ENCODE peak calls at places on chromosomes 13 and 19, in four cellular contexts. U, E, L and N are unnamed samples.

GRCh38 chr13:39047560-39047959 is 9.3 kb downstream of the NHLRC3 start:
- DNase-seq in L (no peak), U (no peak), E (peak; percentile 27), N (peak; percentile 33)

GRCh38 chr13:33197551-33197971 is 88.0 kb downstream of the STARD13 start:
- DNase-seq in E (no peak), L (no peak), U (no peak), N (no peak)

GRCh38 chr13:42720116-42720857 is 61.1 kb upstream of the FAM216B start:
- DNase-seq in U (peak; percentile 66), L (peak; percentile 7), E (no peak), N (no peak)

GRCh38 chr13:48504606-48505369 is 28.1 kb downstream of the RCBTB2 start:
- DNase-seq in E (no peak), U (no peak), L (no peak), N (no peak)

GRCh38 chr13:81929988-81930387 is 1589.1 kb upstream of the SPRY2 start:
- DNase-seq in L (peak; percentile 14), U (no peak), E (no peak), N (no peak)

GRCh38 chr13:48539550-48539949 is 6.7 kb upstream of the RCBTB2 start:
- DNase-seq in U (no peak), E (no peak), L (no peak), N (no peak)

GRCh38 chr13:44193731-44194130 is 179.9 kb upstream of the SERP2 start:
- DNase-seq in E (no peak), U (no peak), L (no peak), N (no peak)

GRCh38 chr13:87169337-87169736 is 501.8 kb upstream of the SLITRK5 start:
- DNase-seq in U (no peak), L (no peak), E (no peak), N (no peak)

GRCh38 chr13:58583961-58584360 is 952.4 kb downstream of the PCDH17 start:
- DNase-seq in L (no peak), E (no peak), U (no peak), N (no peak)

GRCh38 chr13:59043016-59043415 is 1120.7 kb downstream of the DIAPH3 start:
- DNase-seq in E (no peak), L (no peak), U (no peak), N (no peak)

GRCh38 chr19:42965204-42965603 is 28.2 kb upstream of the PSG7 start:
- DNase-seq in U (peak; percentile 4), L (no peak), E (no peak), N (no peak)

GRCh38 chr13:110985570-110985969 is 70.7 kb upstream of the ANKRD10 start:
- DNase-seq in U (no peak), L (no peak), E (no peak), N (no peak)

GRCh38 chr19:18605196-18605545 is 1.4 kb downstream of the CRLF1 start:
- DNase-seq in L (no peak), E (no peak), U (no peak), N (no peak)

GRCh38 chr19:33403221-33403972 is 29.9 kb downstream of the CEBPG start:
- DNase-seq in E (peak; percentile 29), L (peak; percentile 98), U (no peak), N (no peak)

GRCh38 chr13:100245099-100245498 is 156.2 kb downstream of the PCCA start:
- DNase-seq in E (no peak), U (no peak), L (no peak), N (no peak)

GRCh38 chr13:50801087-50801931 is 42.2 kb downstream of the DLEU7 start:
- DNase-seq in E (peak; percentile 17), U (peak; percentile 14), L (peak; percentile 57), N (peak; percentile 25)

GRCh38 chr13:34161829-34162544 is 344.0 kb downstream of the RFC3 start:
- DNase-seq in U (peak; percentile 18), L (peak; percentile 25), E (no peak), N (no peak)

GRCh38 chr19:10603084-10603872 is 16.2 kb upstream of the AP1M2 start:
- DNase-seq in L (no peak), E (peak; percentile 64), U (no peak), N (peak; percentile 57)

GRCh38 chr19:1606138-1606651 is 933 bp upstream of the UQCR11 start:
- DNase-seq in L (no peak), U (no peak), E (no peak), N (no peak)

GRCh38 chr13:38338089-38338488 is 11.6 kb upstream of the UFM1 start:
- DNase-seq in L (no peak), U (no peak), E (no peak), N (no peak)

GRCh38 chr19:54248016-54248601 is 5.5 kb upstream of the LILRA6 start:
- DNase-seq in E (no peak), U (no peak), L (no peak), N (no peak)

GRCh38 chr19:39082745-39083598 is 1.2 kb upstream of the ACP7 start:
- DNase-seq in E (no peak), U (no peak), L (no peak), N (no peak)

GRCh38 chr13:26184791-26185250 is 37.3 kb downstream of the RNF6 start:
- DNase-seq in U (peak; percentile 21), E (peak; percentile 49), L (peak; percentile 72), N (peak; percentile 70)

GRCh38 chr19:44163789-44164188 is 1.1 kb upstream of the ZNF226 start:
- DNase-seq in L (no peak), E (no peak), U (no peak), N (no peak)

GRCh38 chr19:8610041-8610927 is at the start of gene ADAMTS10:
- DNase-seq in E (peak; percentile 75), U (no peak), L (no peak), N (peak; percentile 76)

GRCh38 chr19:55962186-55962585 is 14.6 kb downstream of the NLRP8 start:
- DNase-seq in L (no peak), E (no peak), U (no peak), N (no peak)
- TF ChIP-seq CHD2 in L (no peak), E (no peak), U (no peak), N (no peak)

GRCh38 chr13:53382008-53382407 is 353.4 kb downstream of the OLFM4 start:
- DNase-seq in L (no peak), E (no peak), U (no peak), N (no peak)
- TF ChIP-seq PHF8 in L (no peak), E (no peak), U (no peak), N (no peak)

GRCh38 chr13:54592201-54592600 is 1563.6 kb downstream of the OLFM4 start:
- DNase-seq in U (no peak), L (no peak), E (no peak), N (no peak)

GRCh38 chr13:54599413-54599812 is 1570.8 kb downstream of the OLFM4 start:
- DNase-seq in L (no peak), E (no peak), U (no peak), N (no peak)

GRCh38 chr13:54591540-54591939 is 1562.9 kb downstream of the OLFM4 start:
- DNase-seq in U (no peak), E (no peak), L (no peak), N (no peak)

DNA sequence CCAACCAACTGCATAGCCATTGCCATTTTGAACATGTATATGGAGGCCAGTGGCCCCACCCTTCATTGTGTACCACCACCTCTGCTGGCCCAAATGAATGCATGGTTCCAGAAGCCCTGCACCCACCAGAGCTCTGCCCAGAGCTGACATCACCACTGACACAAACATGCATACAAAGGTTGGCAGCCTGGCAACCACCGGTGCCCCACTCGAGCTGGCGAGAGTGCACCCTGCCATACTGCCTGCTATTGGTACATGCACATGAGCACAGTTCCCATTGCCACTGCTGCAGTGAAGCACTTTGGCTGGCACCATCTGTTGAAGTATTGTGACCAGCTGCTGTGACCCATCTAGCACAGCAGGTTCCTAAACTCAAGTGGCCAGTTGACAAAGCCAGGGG is 1564.9 kb downstream of the OLFM4 start:
- DNase-seq in E (no peak), L (no peak), U (no peak), N (no peak)
- TF ChIP-seq CHD2 in E (no peak), L (no peak), U (no peak), N (no peak)

GRCh38 chr19:51031220-51031879 is 3.5 kb downstream of the KLK12 start:
- DNase-seq in E (no peak), U (no peak), L (no peak), N (no peak)

GRCh38 chr19:51027873-51028272 is 1.5 kb upstream of the KLK11 start:
- DNase-seq in L (no peak), E (no peak), U (no peak), N (no peak)

GRCh38 chr19:51029718-51030117 is 3.3 kb upstream of the KLK11 start:
- DNase-seq in L (no peak), U (no peak), E (peak; percentile 66), N (no peak)

GRCh38 chr19:51031880-51032225 is 2.9 kb downstream of the KLK12 start:
- DNase-seq in U (no peak), E (no peak), L (no peak), N (no peak)

GRCh38 chr19:51030631-51031030 is 4.2 kb downstream of the KLK12 start:
- DNase-seq in E (no peak), L (no peak), U (no peak), N (no peak)
- TF ChIP-seq PHF8 in E (no peak), L (no peak), U (no peak), N (no peak)

DNA sequence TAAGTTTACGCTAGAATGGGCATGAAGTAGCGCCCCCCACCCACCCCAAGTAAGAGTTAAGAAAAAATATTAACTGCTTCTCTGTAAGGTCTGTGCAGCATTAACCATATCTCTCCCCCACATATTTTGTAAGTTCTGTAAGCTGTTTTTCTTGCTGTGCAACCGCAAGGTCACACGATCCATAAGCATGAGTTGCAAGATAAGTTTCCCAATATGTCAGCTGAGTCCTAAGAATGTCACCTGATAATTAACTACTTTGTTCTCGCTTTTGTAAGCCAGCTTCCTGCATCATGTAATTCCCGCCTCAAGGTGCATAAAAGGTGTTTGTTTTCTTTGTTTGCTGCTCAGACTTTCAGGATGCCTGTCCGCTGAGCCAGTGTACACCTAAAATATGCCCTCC is 187.0 kb downstream of the MYO16 start:
- DNase-seq in L (no peak), U (no peak), E (peak; percentile 19), N (no peak)
- TF ChIP-seq CHD2 in L (no peak), U (no peak), E (no peak), N (no peak)